ENCODE peak calls at places on chromosome 10, in four cellular contexts. G, W, C and A are unnamed samples.

GRCh38 chr10:115606081-115606480 is 512.9 kb downstream of the ATRNL1 start:
- DNase-seq in C (no peak), W (no peak), G (no peak), A (no peak)

GRCh38 chr10:31262672-31263071 is 56.3 kb upstream of the ZEB1 start:
- DNase-seq in C (no peak), G (peak), W (no peak), A (no peak)

GRCh38 chr10:67780759-67781538 is 57.0 kb downstream of the DNAJC12 start:
- DNase-seq in W (no peak), C (peak), G (no peak), A (no peak)

GRCh38 chr10:20020677-20021076 is 204.4 kb downstream of the PLXDC2 start:
- DNase-seq in C (no peak), G (no peak), W (no peak), A (no peak)

GRCh38 chr10:100878291-100878910 is 34.4 kb upstream of the SLF2 start:
- DNase-seq in C (peak), G (peak), W (peak), A (peak)

GRCh38 chr10:31390804-31391203 is 71.8 kb downstream of the ZEB1 start:
- DNase-seq in G (no peak), W (no peak), C (no peak), A (no peak)

GRCh38 chr10:132774905-132775863 is 10.8 kb downstream of the NKX6-2 start:
- DNase-seq in G (no peak), W (peak), C (no peak), A (no peak)

GRCh38 chr10:66637273-66638036 is 288.4 kb upstream of the LRRTM3 start:
- DNase-seq in W (no peak), C (no peak), G (no peak), A (peak)

GRCh38 chr10:112834661-112835060 is 115.4 kb upstream of the TCF7L2 start:
- DNase-seq in W (no peak), G (no peak), C (no peak), A (no peak)

GRCh38 chr10:94123253-94123995 is 129.7 kb downstream of the PLCE1 start:
- DNase-seq in G (peak), W (no peak), C (no peak), A (peak)

GRCh38 chr10:5987747-5988146 is 10.4 kb upstream of the IL15RA start:
- DNase-seq in C (no peak), G (no peak), W (no peak), A (no peak)

GRCh38 chr10:12946372-12946771 is 55.1 kb downstream of the CCDC3 start:
- DNase-seq in C (peak), G (no peak), W (no peak), A (no peak)

GRCh38 chr10:87767253-87767652 is 50.8 kb downstream of the ATAD1 start:
- DNase-seq in W (no peak), C (no peak), G (peak), A (peak)

GRCh38 chr10:132647424-132647823 is 109.8 kb downstream of the INPP5A start:
- DNase-seq in C (no peak), G (no peak), W (no peak), A (no peak)

GRCh38 chr10:84018826-84019225 is 120.5 kb upstream of the GHITM start:
- DNase-seq in G (no peak), C (no peak), W (no peak), A (no peak)

GRCh38 chr10:22573820-22574569 is 140.4 kb downstream of the PIP4K2A start:
- DNase-seq in C (peak), G (peak), W (no peak), A (peak)

GRCh38 chr10:121265320-121265719 is 332.9 kb downstream of the FGFR2 start:
- DNase-seq in W (no peak), C (no peak), G (no peak), A (no peak)

GRCh38 chr10:126242352-126243260 is 145.7 kb downstream of the ADAM12 start:
- DNase-seq in G (peak), W (no peak), C (no peak), A (no peak)

GRCh38 chr10:110859947-110860376 is 11.8 kb upstream of the PDCD4 start:
- DNase-seq in C (no peak), W (no peak), G (peak), A (no peak)

GRCh38 chr10:98569878-98570277 is 123.1 kb upstream of the HPS1 start:
- DNase-seq in C (no peak), G (no peak), W (no peak), A (no peak)

GRCh38 chr10:38112159-38112558 is 18.0 kb downstream of the ZNF37A start:
- DNase-seq in G (no peak), C (no peak), W (no peak), A (no peak)

GRCh38 chr10:133616371-133617130 is 10.0 kb downstream of the FRG2B start:
- DNase-seq in G (no peak), C (no peak), W (no peak), A (no peak)

GRCh38 chr10:78856421-78856820 is 212.3 kb upstream of the ZMIZ1 start:
- DNase-seq in G (no peak), C (no peak), W (no peak), A (no peak)

GRCh38 chr10:28432210-28432676 is 100.7 kb upstream of the WAC start:
- DNase-seq in G (peak), W (peak), C (peak), A (peak)

GRCh38 chr10:52597189-52597863 is 175.3 kb downstream of the MBL2 start:
- DNase-seq in W (no peak), C (no peak), G (no peak), A (no peak)

GRCh38 chr10:49562893-49563292 is 24.0 kb upstream of the ERCC6 start:
- DNase-seq in C (no peak), G (peak), W (no peak), A (no peak)

GRCh38 chr10:14186245-14186644 is 144.5 kb downstream of the FRMD4A start:
- DNase-seq in C (no peak), W (no peak), G (peak), A (peak)

GRCh38 chr10:133179651-133180050 is 19.6 kb downstream of the KNDC1 start:
- DNase-seq in C (no peak), W (no peak), G (no peak), A (no peak)

GRCh38 chr10:29245476-29245875 is 43.4 kb upstream of the LYZL1 start:
- DNase-seq in G (no peak), W (no peak), C (no peak), A (no peak)

GRCh38 chr10:126701526-126701925 is 31.0 kb upstream of the C10orf90 start:
- DNase-seq in G (no peak), C (no peak), W (no peak), A (no peak)

GRCh38 chr10:104254493-104255243 is at the start of gene GSTO1:
- DNase-seq in C (peak), G (peak), W (peak), A (peak)

GRCh38 chr10:98131615-98132014 is 2.8 kb upstream of the R3HCC1L start:
- DNase-seq in G (no peak), W (no peak), C (no peak), A (peak)

GRCh38 chr10:92573091-92573797 is 649 bp downstream of the IDE start:
- DNase-seq in W (peak), C (peak), G (peak), A (peak)

GRCh38 chr10:25824050-25824449 is 110.0 kb upstream of the MYO3A start:
- DNase-seq in G (no peak), W (no peak), C (no peak), A (peak)

GRCh38 chr10:29628912-29629526 is 5.8 kb downstream of the SVIL start:
- DNase-seq in G (no peak), C (no peak), W (no peak), A (no peak)

GRCh38 chr10:69331161-69331560 is 52.9 kb downstream of the HK1 start:
- DNase-seq in C (no peak), W (no peak), G (no peak), A (no peak)

GRCh38 chr10:69334258-69335062 is 56.2 kb downstream of the HK1 start:
- DNase-seq in G (no peak), W (peak), C (no peak), A (peak)

GRCh38 chr10:69335063-69335587 is 56.8 kb downstream of the HK1 start:
- DNase-seq in C (no peak), W (no peak), G (no peak), A (no peak)

GRCh38 chr10:69332278-69333010 is 54.1 kb downstream of the HK1 start:
- DNase-seq in C (no peak), W (no peak), G (no peak), A (no peak)

DNA sequence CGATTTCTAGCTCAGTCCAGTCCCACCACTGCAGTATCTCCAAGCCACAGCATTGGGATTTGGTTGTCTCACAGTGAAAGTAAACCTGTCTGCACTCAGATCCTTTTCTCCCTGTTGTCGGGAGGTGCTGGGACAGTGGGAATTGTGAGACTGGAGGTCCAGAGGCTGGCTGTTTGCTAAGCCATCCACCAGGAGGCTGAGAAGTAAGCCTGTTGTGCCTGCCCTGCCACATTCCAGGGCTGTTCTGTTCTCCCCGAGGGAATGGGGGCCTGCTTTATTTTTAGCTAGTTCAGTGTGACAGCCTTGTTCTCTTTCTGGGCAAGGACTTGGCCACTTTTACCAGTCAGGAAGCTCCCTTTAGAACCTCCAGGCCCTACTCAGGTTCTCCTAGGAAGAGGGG is 54.9 kb downstream of the HK1 start:
- DNase-seq in G (no peak), W (peak), C (peak), A (peak)
- H3K4ac ChIP-seq in G (peak), W (no peak), C (peak), A (peak)

GRCh38 chr10:44995581-44995913 is 5.2 kb upstream of the ZNF22 start:
- DNase-seq in C (no peak), G (no peak), W (no peak), A (no peak)
- H4K5ac ChIP-seq in C (no peak), G (peak), W (no peak), A (no peak)

GRCh38 chr10:17200885-17201164 is 647 bp downstream of the TRDMT1 start:
- DNase-seq in C (no peak), G (peak), W (no peak), A (no peak)
- H3K4ac ChIP-seq in C (no peak), G (peak), W (no peak), A (no peak)

GRCh38 chr10:128792426-128793140 is 666.4 kb upstream of the MKI67 start:
- DNase-seq in C (no peak), W (no peak), G (no peak), A (no peak)
- H4K5ac ChIP-seq in C (no peak), W (no peak), G (no peak), A (no peak)

GRCh38 chr10:7819126-7819470 is 793 bp downstream of the TAF3 start:
- DNase-seq in W (no peak), C (peak), G (peak), A (peak)

GRCh38 chr10:7813481-7813880 is 4.8 kb upstream of the TAF3 start:
- DNase-seq in W (no peak), C (no peak), G (no peak), A (peak)

GRCh38 chr10:7817576-7817975 is 729 bp upstream of the TAF3 start:
- DNase-seq in W (no peak), G (no peak), C (no peak), A (peak)

GRCh38 chr10:7817984-7818294 is 366 bp upstream of the TAF3 start:
- DNase-seq in C (no peak), G (no peak), W (no peak), A (no peak)

GRCh38 chr10:7818295-7819125 is at the start of gene TAF3:
- DNase-seq in G (peak), C (peak), W (peak), A (peak)
- H3K4ac ChIP-seq in G (peak), C (no peak), W (no peak), A (no peak)

GRCh38 chr10:7444576-7445226 is 33.9 kb upstream of the SFMBT2 start:
- DNase-seq in C (no peak), W (no peak), G (no peak), A (no peak)
- H4K5ac ChIP-seq in C (no peak), W (no peak), G (no peak), A (no peak)

GRCh38 chr10:47296941-47297340 is 3.1 kb upstream of the GDF10 start:
- DNase-seq in G (no peak), W (no peak), C (no peak), A (no peak)

GRCh38 chr10:47296111-47296894 is 3.7 kb upstream of the GDF10 start:
- DNase-seq in G (no peak), C (no peak), W (no peak), A (no peak)

GRCh38 chr10:47294057-47294456 is 5.9 kb upstream of the GDF10 start:
- DNase-seq in G (no peak), C (no peak), W (peak), A (no peak)

GRCh38 chr10:47294501-47294900 is 5.5 kb upstream of the GDF10 start:
- DNase-seq in W (peak), G (no peak), C (no peak), A (no peak)

DNA sequence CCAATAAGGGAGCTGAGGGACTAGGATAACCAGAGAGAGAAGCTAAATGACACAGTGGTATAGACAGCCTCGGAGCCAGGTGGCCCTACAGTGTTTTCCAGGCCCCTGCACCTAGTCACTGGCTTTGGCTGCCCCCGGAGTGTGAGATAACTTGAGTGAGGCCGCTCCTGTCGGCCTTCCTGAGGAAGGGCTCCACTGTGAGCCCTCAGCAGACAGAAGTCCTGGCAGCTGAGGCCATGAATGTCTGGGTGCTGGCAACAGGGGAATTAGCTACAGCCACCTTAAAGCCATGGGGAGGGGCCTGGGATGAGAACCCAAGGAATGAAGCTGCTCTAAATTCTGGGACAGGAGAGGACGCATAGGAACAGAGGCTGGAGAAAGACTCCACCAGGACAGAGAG is 4.6 kb upstream of the GDF10 start:
- DNase-seq in G (no peak), W (no peak), C (no peak), A (no peak)
- H3K4ac ChIP-seq in G (no peak), W (no peak), C (no peak), A (no peak)

GRCh38 chr10:89815049-89815853 is 113.9 kb downstream of the KIF20B start:
- DNase-seq in G (no peak), C (no peak), W (no peak), A (no peak)

GRCh38 chr10:89813546-89813945 is 112.2 kb downstream of the KIF20B start:
- DNase-seq in W (no peak), C (no peak), G (no peak), A (no peak)

GRCh38 chr10:89814278-89814677 is 112.9 kb downstream of the KIF20B start:
- DNase-seq in W (no peak), C (no peak), G (no peak), A (peak)

GRCh38 chr10:89805599-89806013 is 104.2 kb downstream of the KIF20B start:
- DNase-seq in C (no peak), G (no peak), W (no peak), A (no peak)

GRCh38 chr10:89810908-89811515 is 109.6 kb downstream of the KIF20B start:
- DNase-seq in W (no peak), G (no peak), C (no peak), A (peak)
- H4K5ac ChIP-seq in W (no peak), G (no peak), C (no peak), A (no peak)

DNA sequence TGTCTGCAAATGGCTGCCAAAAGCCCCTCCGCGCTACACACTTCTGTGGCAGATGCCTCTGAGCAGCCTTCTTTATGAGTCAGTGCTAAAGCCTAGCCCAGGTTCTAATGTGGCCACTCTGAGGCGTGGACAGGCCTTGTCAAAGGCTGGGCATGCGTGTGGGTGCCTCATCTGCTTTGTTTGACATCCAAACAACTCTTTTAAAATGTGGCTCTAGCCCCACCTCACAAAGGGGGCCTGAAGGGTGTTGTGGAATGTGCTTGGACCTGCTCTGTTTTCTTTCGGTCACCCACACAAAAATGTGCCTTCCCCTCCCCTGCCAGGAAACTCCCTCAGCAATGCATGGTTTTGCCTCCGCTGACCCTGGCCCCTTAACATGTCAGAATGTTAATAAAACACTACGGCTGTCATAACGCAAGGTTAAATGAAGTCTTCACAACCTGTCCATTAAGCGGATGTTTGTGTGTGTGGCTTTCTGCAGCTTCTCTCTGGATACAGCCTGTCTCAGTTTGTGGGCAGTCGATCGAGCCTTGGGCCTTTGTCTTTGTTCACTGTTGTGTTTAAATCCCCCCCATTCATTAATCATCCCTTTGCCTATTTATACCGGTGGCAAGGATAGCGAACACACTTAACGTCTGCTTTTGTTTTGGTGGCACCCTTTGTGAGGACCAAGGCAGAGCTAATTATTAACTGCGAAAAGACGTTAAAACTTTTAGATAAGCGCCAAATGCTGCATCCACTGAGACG is 718.9 kb downstream of the LRMDA start:
- DNase-seq in C (no peak), G (peak), W (peak), A (peak)
- H3K4ac ChIP-seq in C (peak), G (peak), W (no peak), A (peak)

GRCh38 chr10:79939969-79940368 is 8.9 kb downstream of the SFTPD start:
- DNase-seq in W (no peak), C (peak), G (no peak), A (no peak)

GRCh38 chr10:79942261-79943185 is 6.4 kb downstream of the SFTPD start:
- DNase-seq in C (peak), W (no peak), G (no peak), A (no peak)

GRCh38 chr10:79941585-79942210 is 7.2 kb downstream of the SFTPD start:
- DNase-seq in C (peak), G (no peak), W (no peak), A (no peak)

GRCh38 chr10:79940431-79940830 is 8.5 kb downstream of the SFTPD start:
- DNase-seq in G (no peak), C (no peak), W (no peak), A (no peak)

DNA sequence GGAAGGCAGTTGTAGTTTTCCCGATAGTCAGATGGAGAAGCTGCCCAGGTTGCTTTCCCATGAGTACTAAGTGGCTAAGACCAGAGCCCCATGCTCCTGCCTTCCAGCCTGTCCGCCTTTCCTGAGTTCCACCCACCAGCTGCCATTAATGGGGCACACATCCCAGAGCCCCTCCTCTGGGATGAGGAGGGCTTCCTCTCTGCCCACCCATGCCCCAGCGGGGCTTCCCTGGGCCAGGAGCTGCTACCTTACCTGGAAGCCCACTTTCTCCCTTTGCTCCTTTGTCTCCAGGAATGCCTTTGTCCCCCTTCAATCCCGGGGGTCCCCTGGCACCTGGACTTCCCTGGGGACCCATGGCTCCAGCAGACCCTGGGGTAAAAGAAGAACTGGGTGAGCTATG is 7.8 kb downstream of the SFTPD start:
- DNase-seq in W (no peak), G (no peak), C (peak), A (no peak)
- H4K5ac ChIP-seq in W (no peak), G (no peak), C (no peak), A (no peak)